ENCODE peak calls at places on chromosomes 5 and 9, in four cellular contexts. L, B, G and O are unnamed samples.

GRCh38 chr5:32578362-32578761 is 7.0 kb upstream of the SUB1 start:
- DNase-seq in L (no peak), G (no peak), B (no peak), O (no peak)

GRCh38 chr9:19480345-19480744 is 71.5 kb downstream of the ACER2 start:
- DNase-seq in L (no peak), G (no peak), B (no peak), O (no peak)

GRCh38 chr9:94002316-94003140 is 47.4 kb upstream of the BARX1 start:
- DNase-seq in B (peak; percentile 47), G (no peak), L (peak; percentile 26), O (peak; percentile 64)

GRCh38 chr9:97985058-97985861 is 2.1 kb downstream of the ANP32B start:
- DNase-seq in L (no peak), B (no peak), G (peak; percentile 10), O (peak; percentile 38)

GRCh38 chr9:114000671-114001409 is 77.3 kb downstream of the AMBP start:
- DNase-seq in G (no peak), B (no peak), L (peak; percentile 16), O (no peak)

GRCh38 chr9:74117731-74118130 is 379.4 kb upstream of the RORB start:
- DNase-seq in G (no peak), B (no peak), L (peak; percentile 3), O (no peak)

GRCh38 chr5:71601222-71602026 is 14.3 kb downstream of the MCCC2 start:
- DNase-seq in B (peak; percentile 59), L (peak; percentile 96), G (peak; percentile 64), O (peak; percentile 97)

GRCh38 chr9:123335227-123335985 is 20.6 kb upstream of the CRB2 start:
- DNase-seq in B (no peak), G (no peak), L (peak; percentile 52), O (peak; percentile 57)

GRCh38 chr9:133563286-133564213 is 29.0 kb downstream of the ADAMTSL2 start:
- DNase-seq in L (no peak), G (no peak), B (no peak), O (no peak)

GRCh38 chr5:151451626-151452520 is 4.5 kb downstream of the SLC36A1 start:
- DNase-seq in B (peak; percentile 66), L (no peak), G (no peak), O (peak; percentile 24)

GRCh38 chr5:1901081-1901480 is 18.4 kb upstream of the IRX4 start:
- DNase-seq in B (no peak), G (no peak), L (no peak), O (no peak)

GRCh38 chr9:27572566-27572917 is 739 bp downstream of the C9orf72 start:
- DNase-seq in L (peak; percentile 50), B (peak; percentile 46), G (peak; percentile 45), O (peak; percentile 80)

GRCh38 chr9:90175257-90175656 is 467.4 kb downstream of the DIRAS2 start:
- DNase-seq in B (no peak), G (no peak), L (no peak), O (no peak)

GRCh38 chr5:145158654-145159199 is 676.4 kb downstream of the PRELID2 start:
- DNase-seq in B (no peak), G (no peak), L (no peak), O (no peak)

GRCh38 chr5:76715484-76715733 is 517 bp upstream of the F2R start:
- DNase-seq in G (no peak), L (no peak), B (peak; percentile 43), O (no peak)

GRCh38 chr9:22041792-22042191 is 32.7 kb upstream of the CDKN2B start:
- DNase-seq in G (no peak), B (no peak), L (peak; percentile 91), O (peak; percentile 98)

GRCh38 chr5:40616791-40617190 is 62.9 kb upstream of the PTGER4 start:
- DNase-seq in B (no peak), G (no peak), L (no peak), O (no peak)

GRCh38 chr5:10990626-10991025 is 229.6 kb upstream of the DAP start:
- DNase-seq in L (no peak), B (no peak), G (no peak), O (no peak)

GRCh38 chr9:38047301-38048251 is 21.5 kb downstream of the SHB start:
- DNase-seq in B (no peak), L (peak; percentile 84), G (no peak), O (peak; percentile 85)

GRCh38 chr5:15757635-15758034 is 257.7 kb downstream of the FBXL7 start:
- DNase-seq in G (no peak), B (no peak), L (no peak), O (no peak)
- TF ChIP-seq CTCF in G (no peak), B (no peak), L (no peak), O (no peak)

GRCh38 chr9:101226803-101227202 is 158.0 kb downstream of the BAAT start:
- DNase-seq in L (no peak), G (no peak), B (no peak), O (no peak)
- TF ChIP-seq CTCF in L (no peak), G (no peak), B (no peak), O (no peak)

GRCh38 chr9:76218151-76218867 is 175.9 kb downstream of the RFK start:
- DNase-seq in L (no peak), G (no peak), B (no peak), O (no peak)

GRCh38 chr9:76221423-76221822 is 172.8 kb downstream of the RFK start:
- DNase-seq in L (no peak), B (no peak), G (no peak), O (peak; percentile 23)

GRCh38 chr9:76218868-76219462 is 175.3 kb downstream of the RFK start:
- DNase-seq in G (no peak), B (no peak), L (no peak), O (no peak)

GRCh38 chr9:76216161-76216649 is 178.0 kb downstream of the RFK start:
- DNase-seq in L (peak; percentile 93), B (no peak), G (no peak), O (peak; percentile 91)

DNA sequence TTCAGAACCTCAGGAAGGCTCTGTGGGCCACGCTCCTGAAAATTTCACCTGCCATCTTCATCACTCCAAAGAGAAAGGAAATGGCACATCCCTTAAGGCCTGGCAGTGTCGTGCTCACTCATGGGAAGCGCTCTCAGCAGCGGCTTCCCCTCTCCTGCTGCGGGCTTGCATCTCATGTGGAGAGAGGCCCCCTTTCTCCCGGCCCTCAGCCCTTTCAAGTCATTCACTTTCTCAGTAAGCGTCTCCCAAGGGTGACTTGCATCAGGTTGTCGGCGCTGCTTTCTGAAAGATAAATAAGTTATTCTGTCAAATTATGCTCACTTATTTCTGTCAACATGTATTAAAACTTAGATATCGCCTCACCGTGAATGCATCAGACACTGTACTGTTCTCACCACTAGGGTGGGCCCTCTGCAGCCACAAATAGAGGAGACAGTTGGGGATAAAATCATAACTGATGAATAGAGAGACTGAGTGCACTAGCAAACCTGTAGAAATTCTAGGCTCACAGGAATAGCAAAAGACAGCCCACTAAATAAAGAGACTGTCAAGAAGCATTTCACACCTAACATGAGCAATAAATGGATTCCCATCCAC is 174.6 kb downstream of the RFK start:
- DNase-seq in B (no peak), L (no peak), G (no peak), O (no peak)
- TF ChIP-seq CTCF in B (no peak), L (peak; percentile 16), G (no peak), O (no peak)

DNA sequence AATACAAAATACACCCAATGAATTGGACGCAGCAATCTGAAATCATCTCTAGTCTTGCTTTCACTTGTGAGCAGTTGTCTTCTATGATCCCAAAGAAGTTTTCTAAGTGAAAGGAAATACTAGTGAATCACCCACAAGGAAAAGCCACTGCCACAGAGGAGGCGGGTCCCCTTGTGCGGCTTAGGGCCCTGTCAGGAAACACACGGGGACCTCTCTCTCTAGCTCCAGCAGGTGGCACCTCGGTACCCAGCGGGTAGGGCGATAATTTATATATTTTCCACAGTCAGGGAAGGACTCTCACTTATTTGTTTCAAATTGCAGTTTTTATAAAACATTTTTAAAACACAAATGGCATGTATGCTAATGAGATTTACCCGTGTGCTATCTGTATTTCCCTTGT is 417.1 kb downstream of the KDM4C start:
- DNase-seq in B (no peak), G (no peak), L (no peak), O (no peak)
- TF ChIP-seq CTCF in B (no peak), G (no peak), L (no peak), O (no peak)

GRCh38 chr5:113340537-113340936 is 94.3 kb downstream of the TSSK1B start:
- DNase-seq in L (no peak), G (no peak), B (no peak), O (no peak)
- TF ChIP-seq CTCF in L (no peak), G (no peak), B (no peak), O (no peak)

GRCh38 chr5:94618029-94618492 is 343 bp downstream of the KIAA0825 start:
- DNase-seq in G (peak; percentile 3), L (peak; percentile 72), B (no peak), O (peak; percentile 79)

GRCh38 chr5:94618493-94619328 is at the start of the genes KIAA0825 and SLF1:
- DNase-seq in L (peak; percentile 90), B (peak; percentile 90), G (peak; percentile 71), O (peak; percentile 94)

GRCh38 chr5:94614156-94614805 is 4.1 kb downstream of the KIAA0825 start:
- DNase-seq in G (no peak), B (no peak), L (no peak), O (no peak)

GRCh38 chr5:94615843-94616242 is 2.6 kb downstream of the KIAA0825 start:
- DNase-seq in G (no peak), L (no peak), B (no peak), O (no peak)

GRCh38 chr5:94613583-94613982 is 4.8 kb downstream of the KIAA0825 start:
- DNase-seq in G (no peak), B (peak; percentile 14), L (peak; percentile 4), O (peak; percentile 53)
- TF ChIP-seq CTCF in G (no peak), B (peak; percentile 28), L (peak; percentile 41), O (no peak)

GRCh38 chr5:176647030-176647869 is at the start of gene TSPAN17:
- DNase-seq in B (peak; percentile 100), G (peak; percentile 98), L (peak; percentile 95), O (peak; percentile 99)
- TF ChIP-seq CTCF in B (peak; percentile 50), G (no peak), L (peak; percentile 82), O (no peak)